ENCODE peak calls at places on chromosomes 13 and 19, in four cellular contexts. U is body of pancreas, G is psoas muscle, P is GM10248. H is an unnamed sample.

GRCh38 chr19:33868821-33869412 is 72.2 kb downstream of the KCTD15 start:
- DNase-seq in U (no peak), G (peak; percentile 37), P (no peak), H (no peak)

GRCh38 chr19:41233748-41234240 is 14.8 kb downstream of the AXL start:
- DNase-seq in U (no peak), G (no peak), P (no peak), H (no peak)

GRCh38 chr13:33550885-33551284 is 265.3 kb upstream of the STARD13 start:
- DNase-seq in U (no peak), G (no peak), P (peak; percentile 8), H (no peak)

GRCh38 chr19:45959517-45960025 is 14.1 kb downstream of the NOVA2 start:
- DNase-seq in U (no peak), G (no peak), P (no peak), H (no peak)

GRCh38 chr13:98267080-98267912 is 90.2 kb upstream of the RNF113B start:
- DNase-seq in U (peak; percentile 34), G (no peak), P (no peak), H (no peak)

GRCh38 chr13:39600766-39601165 is 2.2 kb downstream of the LHFPL6 start:
- DNase-seq in U (no peak), G (peak; percentile 21), P (no peak), H (no peak)

GRCh38 chr13:29594310-29594709 is 1.2 kb downstream of the SLC7A1 start:
- DNase-seq in U (peak; percentile 62), G (no peak), P (peak; percentile 57), H (peak; percentile 60)

GRCh38 chr13:40986328-40986856 is 32.7 kb downstream of the ELF1 start:
- DNase-seq in U (no peak), G (no peak), P (no peak), H (no peak)

GRCh38 chr13:97106323-97106722 is 112.0 kb upstream of the OXGR1 start:
- DNase-seq in U (no peak), G (no peak), P (no peak), H (no peak)

GRCh38 chr19:890831-891230 is 2.2 kb downstream of the MED16 start:
- DNase-seq in U (no peak), G (peak; percentile 12), P (no peak), H (no peak)

GRCh38 chr13:39918837-39919236 is 263.4 kb downstream of the COG6 start:
- DNase-seq in U (no peak), G (no peak), P (no peak), H (peak; percentile 16)

GRCh38 chr19:41563847-41564514 is 12.0 kb upstream of the CEACAM21 start:
- DNase-seq in U (no peak), G (no peak), P (peak; percentile 28), H (peak; percentile 75)

GRCh38 chr13:43608400-43609137 is 178.2 kb downstream of the ENOX1 start:
- DNase-seq in U (no peak), G (no peak), P (no peak), H (no peak)

GRCh38 chr19:47123406-47123805 is 7.2 kb upstream of the SAE1 start:
- DNase-seq in U (no peak), G (no peak), P (no peak), H (no peak)

GRCh38 chr19:54231077-54231931 is 8.5 kb upstream of the LILRB3 start:
- DNase-seq in U (peak; percentile 90), G (peak; percentile 87), P (peak; percentile 80), H (peak; percentile 91)

GRCh38 chr13:111160648-111161047 is 45.5 kb downstream of the ARHGEF7 start:
- DNase-seq in U (no peak), G (no peak), P (no peak), H (no peak)

GRCh38 chr19:3252650-3253049 is 28.2 kb downstream of the CELF5 start:
- DNase-seq in U (no peak), G (no peak), P (no peak), H (no peak)

GRCh38 chr19:5804516-5805464 is at the start of gene NRTN:
- DNase-seq in U (peak; percentile 70), G (no peak), P (peak; percentile 80), H (peak; percentile 58)

GRCh38 chr19:40466219-40467006 is at the start of gene SPTBN4:
- DNase-seq in U (no peak), G (peak; percentile 53), P (peak; percentile 42), H (peak; percentile 92)

GRCh38 chr13:33367931-33368330 is 82.4 kb upstream of the STARD13 start:
- DNase-seq in U (no peak), G (no peak), P (peak; percentile 32), H (peak; percentile 15)

GRCh38 chr13:98458431-98458830 is 118.5 kb downstream of the STK24 start:
- DNase-seq in U (no peak), G (no peak), P (no peak), H (no peak)

GRCh38 chr19:1400281-1401137 is 833 bp downstream of the GAMT start:
- DNase-seq in U (peak; percentile 83), G (peak; percentile 81), P (peak; percentile 49), H (no peak)

GRCh38 chr19:46661735-46662592 is 982 bp upstream of the DACT3 start:
- DNase-seq in U (peak; percentile 83), G (peak; percentile 84), P (peak; percentile 79), H (peak; percentile 87)

GRCh38 chr19:10552596-10553053 is 8.9 kb downstream of the ATG4D start:
- DNase-seq in U (no peak), G (no peak), P (no peak), H (peak; percentile 60)

GRCh38 chr13:30033681-30034447 is 183.4 kb upstream of the UBL3 start:
- DNase-seq in U (no peak), G (no peak), P (no peak), H (no peak)

GRCh38 chr19:38538386-38538785 is 79.4 kb downstream of the MAP4K1 start:
- DNase-seq in U (peak; percentile 29), G (no peak), P (no peak), H (no peak)

GRCh38 chr13:78978381-78978998 is 319.5 kb upstream of the OBI1 start:
- DNase-seq in U (peak; percentile 46), G (no peak), P (peak; percentile 39), H (peak; percentile 55)

GRCh38 chr13:40665061-40665753 is 1.2 kb downstream of the FOXO1 start:
- DNase-seq in U (peak; percentile 50), G (peak; percentile 37), P (peak; percentile 48), H (peak; percentile 53)

GRCh38 chr19:38564981-38565685 is 52.6 kb downstream of the MAP4K1 start:
- DNase-seq in U (no peak), G (no peak), P (no peak), H (peak; percentile 22)

GRCh38 chr19:49335071-49335783 is at the start of gene CD37:
- DNase-seq in U (peak; percentile 11), G (no peak), P (peak; percentile 78), H (peak; percentile 77)

GRCh38 chr19:7822910-7823515 is 7.0 kb upstream of the EVI5L start:
- DNase-seq in U (no peak), G (no peak), P (no peak), H (no peak)

GRCh38 chr19:33797821-33798633 is 1.4 kb downstream of the KCTD15 start:
- DNase-seq in U (peak; percentile 63), G (peak; percentile 55), P (no peak), H (peak; percentile 30)

GRCh38 chr13:99281811-99282263 is 23.7 kb upstream of the GPR18 start:
- DNase-seq in U (no peak), G (peak; percentile 74), P (peak; percentile 42), H (peak; percentile 73)

DNA sequence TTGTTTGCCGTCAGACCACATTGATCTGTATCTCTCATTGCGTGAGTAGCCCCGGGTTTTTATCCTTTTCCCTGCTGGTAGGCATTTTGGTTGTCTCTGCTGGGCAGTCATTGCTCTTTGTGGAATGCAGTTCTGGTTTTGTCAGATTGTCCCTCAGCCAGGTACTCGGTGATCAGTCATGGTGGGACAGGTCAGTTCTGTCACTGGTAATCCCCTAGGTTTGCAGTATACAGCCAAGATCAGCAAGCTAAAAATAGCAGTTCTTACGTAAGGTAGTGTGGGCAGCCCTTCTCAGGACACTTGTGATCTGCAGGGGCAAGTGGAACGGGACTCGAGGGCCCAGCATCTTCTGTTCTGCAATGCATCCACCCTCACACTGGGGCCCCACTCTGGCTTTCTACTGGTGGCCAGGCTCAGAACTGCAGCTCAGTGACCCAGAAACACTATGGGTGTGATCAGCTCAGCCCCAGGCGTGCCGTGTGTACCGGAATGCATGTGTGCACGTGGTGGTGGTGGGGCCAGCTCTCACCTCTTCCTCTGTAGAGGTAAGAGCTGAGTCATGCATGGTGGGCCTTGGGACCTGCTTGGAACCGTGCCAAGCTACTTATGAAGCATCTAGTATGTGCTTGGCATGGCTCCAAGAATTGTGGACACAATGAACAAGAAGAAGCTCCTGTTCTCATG is 6.3 kb downstream of the PLEKHF1 start:
- DNase-seq in U (peak; percentile 37), G (peak; percentile 65), P (peak; percentile 76), H (peak; percentile 96)
- TF ChIP-seq CTCF in U (no peak), G (peak; percentile 2), P (peak; percentile 26), H (peak; percentile 77)

GRCh38 chr13:31051999-31052398 is 109.7 kb downstream of the HSPH1 start:
- DNase-seq in U (no peak), G (no peak), P (no peak), H (no peak)
- TF ChIP-seq CTCF in U (no peak), G (no peak), P (no peak), H (no peak)

GRCh38 chr19:13095934-13096890 is 6.4 kb downstream of the LYL1 start:
- DNase-seq in U (no peak), G (no peak), P (no peak), H (peak; percentile 37)
- TF ChIP-seq CTCF in U (no peak), G (no peak), P (no peak), H (no peak)

GRCh38 chr13:101576977-101577376 is 124.5 kb downstream of the ITGBL1 start:
- DNase-seq in U (no peak), G (no peak), P (no peak), H (no peak)
- TF ChIP-seq CTCF in U (no peak), G (no peak), P (no peak), H (no peak)

GRCh38 chr13:107200491-107200890 is 632.6 kb upstream of the ARGLU1 start:
- DNase-seq in U (no peak), G (no peak), P (no peak), H (no peak)

GRCh38 chr13:107205318-107206112 is 637.6 kb upstream of the ARGLU1 start:
- DNase-seq in U (peak; percentile 66), G (peak; percentile 25), P (peak; percentile 71), H (peak; percentile 65)

GRCh38 chr13:107208889-107209288 is 641.0 kb upstream of the ARGLU1 start:
- DNase-seq in U (no peak), G (no peak), P (no peak), H (no peak)

GRCh38 chr13:107202371-107203023 is 634.6 kb upstream of the ARGLU1 start:
- DNase-seq in U (no peak), G (no peak), P (no peak), H (no peak)

GRCh38 chr13:107203146-107203847 is 635.4 kb upstream of the ARGLU1 start:
- DNase-seq in U (no peak), G (no peak), P (peak; percentile 21), H (no peak)
- TF ChIP-seq CTCF in U (no peak), G (peak; percentile 28), P (peak; percentile 5), H (no peak)

DNA sequence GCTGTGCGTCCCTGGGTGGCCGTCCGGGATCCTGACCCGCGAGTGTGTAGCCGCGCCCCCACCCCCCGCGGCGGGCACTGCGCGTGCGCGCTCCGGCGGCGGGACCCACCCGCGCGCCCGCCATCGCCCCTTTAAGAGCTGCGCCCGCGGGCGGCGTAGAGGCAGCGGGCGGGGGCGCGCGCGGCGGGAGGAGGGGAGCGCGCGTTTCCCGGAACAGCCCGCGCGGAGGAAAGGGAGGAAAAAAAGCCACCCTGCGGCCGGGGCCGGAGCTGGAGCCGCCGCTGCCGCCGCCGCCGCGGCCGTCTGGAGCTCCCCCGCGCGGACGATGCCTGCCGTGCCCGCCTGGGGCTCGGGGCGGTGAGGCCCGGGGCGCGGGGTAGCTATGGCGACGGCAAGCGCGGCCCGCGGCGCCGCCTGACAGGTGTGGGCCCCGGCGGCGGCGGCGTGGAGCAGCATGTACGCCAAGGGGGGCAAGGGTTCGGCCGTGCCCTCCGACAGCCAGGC is at the start of gene SSBP4:
- DNase-seq in U (peak; percentile 77), G (peak; percentile 80), P (peak; percentile 91), H (peak; percentile 72)
- TF ChIP-seq CTCF in U (no peak), G (peak; percentile 47), P (peak; percentile 30), H (no peak)